ENCODE peak calls at places on chromosomes 11 and 22, in five cellular contexts. V, B, O, T and R are unnamed samples.

GRCh38 chr11:118909619-118910308 is 16.0 kb downstream of the BCL9L start:
- DNase-seq in V (no peak), B (no peak), O (no peak), T (no peak), R (no peak)

GRCh38 chr22:39997939-39998726 is 3.4 kb downstream of the FAM83F start:
- DNase-seq in V (no peak), B (peak), O (peak), T (no peak), R (no peak)

GRCh38 chr11:29486301-29486700 is 530.5 kb downstream of the KCNA4 start:
- DNase-seq in V (no peak), B (no peak), O (no peak), T (no peak), R (no peak)

GRCh38 chr11:62574363-62575057 is 819 bp upstream of the EEF1G start:
- DNase-seq in V (no peak), B (peak), O (peak), T (no peak), R (no peak)

GRCh38 chr11:120235024-120235628 is 4.8 kb upstream of the POU2F3 start:
- DNase-seq in V (no peak), B (peak), O (peak), T (no peak), R (no peak)

GRCh38 chr11:119676461-119677020 is 52.5 kb downstream of the NECTIN1 start:
- DNase-seq in V (no peak), B (no peak), O (peak), T (no peak), R (no peak)

GRCh38 chr22:40578171-40578570 is 58.3 kb downstream of the MRTFA start:
- DNase-seq in V (no peak), B (no peak), O (no peak), T (no peak), R (no peak)

GRCh38 chr11:126134461-126135155 is 71.9 kb upstream of the CDON start:
- DNase-seq in V (peak), B (no peak), O (no peak), T (no peak), R (no peak)

GRCh38 chr11:8612522-8612921 is 18.5 kb upstream of the STK33 start:
- DNase-seq in V (no peak), B (no peak), O (no peak), T (no peak), R (no peak)

GRCh38 chr11:26575946-26576345 is 3.9 kb upstream of the MUC15 start:
- DNase-seq in V (no peak), B (no peak), O (no peak), T (no peak), R (no peak)

GRCh38 chr11:11931461-11932055 is 76.9 kb downstream of the DKK3 start:
- DNase-seq in V (no peak), B (no peak), O (peak), T (no peak), R (peak)

GRCh38 chr11:56624661-56625110 is 10.0 kb upstream of the OR5M1 start:
- DNase-seq in V (no peak), B (no peak), O (peak), T (no peak), R (peak)

GRCh38 chr11:100984668-100985067 is 144.9 kb downstream of the PGR start:
- DNase-seq in V (no peak), B (no peak), O (no peak), T (no peak), R (no peak)

GRCh38 chr11:102225689-102226562 is 91.4 kb upstream of the BIRC3 start:
- DNase-seq in V (no peak), B (no peak), O (peak), T (no peak), R (peak)

GRCh38 chr11:117716652-117717440 is 80.2 kb downstream of the DSCAML1 start:
- DNase-seq in V (peak), B (no peak), O (no peak), T (no peak), R (no peak)

GRCh38 chr11:36155301-36155700 is 133.9 kb downstream of the COMMD9 start:
- DNase-seq in V (peak), B (no peak), O (no peak), T (no peak), R (no peak)

GRCh38 chr11:110187731-110188130 is 94.5 kb downstream of the ZC3H12C start:
- DNase-seq in V (no peak), B (no peak), O (no peak), T (no peak), R (no peak)

GRCh38 chr11:50080256-50080655 is 47.6 kb downstream of the OR4C45 start:
- DNase-seq in V (no peak), B (no peak), O (no peak), T (no peak), R (no peak)

GRCh38 chr11:72869845-72870244 is 55.6 kb downstream of the ATG16L2 start:
- DNase-seq in V (no peak), B (no peak), O (no peak), T (no peak), R (no peak)

GRCh38 chr11:122085264-122085663 is 30.8 kb downstream of the BLID start:
- DNase-seq in V (no peak), B (no peak), O (peak), T (no peak), R (no peak)

GRCh38 chr11:62921573-62922188 is 518 bp upstream of the CHRM1 start:
- DNase-seq in V (no peak), B (no peak), O (no peak), T (no peak), R (no peak)

GRCh38 chr11:45354976-45355705 is 69.0 kb upstream of the SYT13 start:
- DNase-seq in V (peak), B (peak), O (peak), T (peak), R (no peak)

GRCh38 chr11:82978422-82979099 is 77.0 kb downstream of the DDIAS start:
- DNase-seq in V (no peak), B (no peak), O (peak), T (no peak), R (peak)

GRCh38 chr22:41620646-41621098 is at the start of gene DESI1:
- DNase-seq in V (no peak), B (no peak), O (peak), T (no peak), R (no peak)

GRCh38 chr11:64848779-64849599 is 4.5 kb upstream of the CDC42BPG start:
- DNase-seq in V (no peak), B (no peak), O (no peak), T (no peak), R (no peak)

GRCh38 chr22:41395531-41396240 is 13.9 kb downstream of the TEF start:
- DNase-seq in V (no peak), B (no peak), O (no peak), T (no peak), R (no peak)

GRCh38 chr11:35210886-35211546 is 72.0 kb downstream of the CD44 start:
- DNase-seq in V (no peak), B (no peak), O (no peak), T (no peak), R (no peak)

GRCh38 chr11:133656100-133656635 is 123.9 kb upstream of the OPCML start:
- DNase-seq in V (no peak), B (no peak), O (no peak), T (no peak), R (no peak)

GRCh38 chr11:40306938-40307548 is 1152.4 kb downstream of the LRRC4C start:
- DNase-seq in V (no peak), B (peak), O (peak), T (no peak), R (no peak)
- TF ChIP-seq CTCF in V (peak), B (peak), O (peak), T (peak), R (peak)

DNA sequence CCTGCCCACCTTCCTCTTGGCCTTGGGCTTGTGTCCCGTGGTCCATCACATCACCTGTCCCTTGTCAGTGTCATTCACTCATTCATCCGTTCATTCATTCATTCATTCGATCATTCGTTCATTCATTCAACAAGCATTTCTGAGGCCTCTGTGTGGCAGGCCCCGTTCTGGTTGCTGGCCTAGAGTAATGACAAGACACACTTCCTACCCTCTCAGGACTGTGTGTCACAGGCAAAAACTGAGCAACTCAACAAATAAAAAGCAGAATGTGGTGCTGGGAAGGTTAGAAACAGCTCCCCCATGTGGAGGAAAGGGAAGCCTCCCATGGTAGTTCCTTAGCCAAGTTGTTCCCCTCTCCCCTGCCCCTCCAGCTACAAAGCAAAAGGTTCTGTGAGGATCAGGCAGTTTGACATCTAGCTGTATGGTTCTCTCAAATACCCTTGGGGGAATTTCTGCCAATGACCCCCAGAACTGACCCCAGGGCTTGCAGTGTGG is 1.6 kb upstream of the OMP start:
- DNase-seq in V (no peak), B (no peak), O (no peak), T (no peak), R (no peak)
- TF ChIP-seq CTCF in V (no peak), B (peak), O (peak), T (peak), R (peak)

DNA sequence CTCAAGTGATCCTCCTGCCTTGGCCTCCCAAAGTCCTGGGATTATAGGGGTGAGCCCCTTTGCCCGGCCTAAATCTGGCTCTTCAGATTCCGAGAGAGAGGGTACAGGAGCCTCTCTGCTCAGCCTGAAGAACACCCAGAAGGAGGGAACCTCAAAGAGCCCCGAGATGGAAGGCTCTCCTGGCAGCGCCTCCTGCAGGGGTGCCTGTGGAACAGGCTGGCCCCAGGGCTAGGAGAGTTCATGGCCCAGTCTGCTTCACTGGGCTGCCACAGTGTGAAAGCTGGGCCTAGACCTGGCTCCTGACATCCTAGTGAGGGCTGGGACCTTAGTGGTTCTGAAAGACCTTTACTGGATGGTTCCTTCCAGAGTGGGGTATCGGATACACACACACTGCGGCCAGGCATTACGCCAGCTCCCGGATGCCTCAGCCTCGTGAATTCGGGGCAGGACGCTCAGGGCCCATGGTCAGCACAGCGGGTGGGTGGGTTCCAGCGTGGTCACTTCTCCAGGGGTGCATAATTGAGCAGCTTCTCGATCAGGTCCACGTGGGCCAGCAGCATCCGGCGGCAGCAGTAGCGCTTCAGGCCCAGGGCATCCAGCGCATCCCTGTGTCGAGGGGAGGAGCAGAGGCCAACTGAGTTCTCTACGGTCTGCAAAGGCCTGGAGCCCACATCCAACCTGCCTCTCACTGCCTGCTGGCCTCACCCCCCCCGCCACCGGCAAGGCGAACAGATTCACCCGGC is 2.3 kb downstream of the POLR2L start:
- DNase-seq in V (no peak), B (no peak), O (no peak), T (no peak), R (no peak)
- TF ChIP-seq CTCF in V (no peak), B (peak), O (peak), T (no peak), R (peak)

GRCh38 chr11:20256925-20257324 is 96.7 kb upstream of the DBX1 start:
- DNase-seq in V (no peak), B (no peak), O (no peak), T (no peak), R (no peak)
- TF ChIP-seq CTCF in V (no peak), B (no peak), O (no peak), T (no peak), R (no peak)

DNA sequence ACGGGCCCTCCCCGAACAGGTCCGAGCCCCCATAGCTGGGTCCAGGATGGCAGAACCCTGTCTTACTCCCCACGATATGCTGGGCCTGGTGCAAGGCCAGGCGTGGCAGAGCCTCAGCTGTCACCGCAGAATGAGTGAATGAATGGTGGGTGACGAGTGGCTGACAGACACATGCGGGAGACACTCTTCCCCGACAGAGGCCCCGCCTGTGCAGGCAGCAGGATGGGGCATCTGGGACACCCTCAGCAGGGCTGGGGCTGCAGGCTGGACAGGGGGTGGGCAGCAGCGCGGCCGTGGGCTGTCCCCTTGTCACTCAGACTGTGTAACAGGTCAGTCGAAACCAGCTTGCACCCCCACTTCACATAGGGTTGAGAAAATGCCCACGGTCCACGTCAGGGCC is 18.0 kb downstream of the WNT7B start:
- DNase-seq in V (no peak), B (no peak), O (no peak), T (no peak), R (no peak)
- TF ChIP-seq CTCF in V (no peak), B (no peak), O (no peak), T (no peak), R (no peak)

GRCh38 chr11:103623933-103624332 is 412.5 kb upstream of the DDI1 start:
- DNase-seq in V (no peak), B (no peak), O (no peak), T (no peak), R (no peak)

GRCh38 chr11:103622296-103622695 is 414.1 kb upstream of the DDI1 start:
- DNase-seq in V (no peak), B (no peak), O (no peak), T (no peak), R (no peak)

GRCh38 chr11:103618532-103618931 is 417.9 kb upstream of the DDI1 start:
- DNase-seq in V (no peak), B (no peak), O (peak), T (no peak), R (no peak)

GRCh38 chr11:103619938-103620337 is 416.5 kb upstream of the DDI1 start:
- DNase-seq in V (no peak), B (no peak), O (peak), T (no peak), R (no peak)

GRCh38 chr11:103619480-103619879 is 417.0 kb upstream of the DDI1 start:
- DNase-seq in V (no peak), B (no peak), O (no peak), T (no peak), R (no peak)
- TF ChIP-seq CTCF in V (no peak), B (peak), O (no peak), T (peak), R (peak)